ENCODE peak calls at places on chromosomes 3 and 15, in five cellular contexts. One of them, this sample, is unnamed.
A peak's percentile ranks its signal among the peaks of the same experiment; 100 is the strongest.

GRCh38 chr3:27978440-27978839 is 256.3 kb upstream of the EOMES start:
- DNase-seq in SK-N-SH: no peak
- DNase-seq in GM12892: no peak
- DNase-seq in GM23338: no peak
- DNase-seq in HepG2: no peak
- DNase-seq in this sample: no peak

GRCh38 chr3:48598323-48599076 is 3.4 kb upstream of the COL7A1 start:
- DNase-seq in SK-N-SH: no peak
- DNase-seq in GM12892: no peak
- DNase-seq in GM23338: no peak
- DNase-seq in HepG2: no peak
- DNase-seq in this sample: no peak

GRCh38 chr15:91141102-91141501 is 41.0 kb downstream of the SV2B start:
- DNase-seq in SK-N-SH: no peak
- DNase-seq in GM12892: no peak
- DNase-seq in GM23338: no peak
- DNase-seq in HepG2: no peak
- DNase-seq in this sample: no peak

GRCh38 chr3:46921871-46922271 is 44.4 kb downstream of the PTH1R start:
- DNase-seq in SK-N-SH: no peak
- DNase-seq in GM12892: no peak
- DNase-seq in GM23338: no peak
- DNase-seq in HepG2: no peak
- DNase-seq in this sample: no peak

GRCh38 chr15:88899251-88899650 is 3.9 kb upstream of the HAPLN3 start:
- DNase-seq in SK-N-SH: no peak
- DNase-seq in GM12892: no peak
- DNase-seq in GM23338: no peak
- DNase-seq in HepG2: no peak
- DNase-seq in this sample: no peak

GRCh38 chr15:38608682-38609081 is 44.1 kb upstream of the RASGRP1 start:
- DNase-seq in SK-N-SH: no peak
- DNase-seq in GM12892: no peak
- DNase-seq in GM23338: no peak
- DNase-seq in HepG2: no peak
- DNase-seq in this sample: no peak

GRCh38 chr3:31968391-31968926 is 12.6 kb downstream of the OSBPL10 start:
- DNase-seq in SK-N-SH: no peak
- DNase-seq in GM12892: no peak
- DNase-seq in GM23338: no peak
- DNase-seq in HepG2: no peak
- DNase-seq in this sample: no peak

GRCh38 chr15:70480196-70480856 is 283.0 kb downstream of the UACA start:
- DNase-seq in SK-N-SH: no peak
- DNase-seq in GM12892: no peak
- DNase-seq in GM23338: no peak
- DNase-seq in HepG2: no peak
- DNase-seq in this sample: no peak

GRCh38 chr15:95129589-95129988 is 898.2 kb downstream of the MCTP2 start:
- DNase-seq in SK-N-SH: no peak
- DNase-seq in GM12892: no peak
- DNase-seq in GM23338: no peak
- DNase-seq in HepG2: no peak
- DNase-seq in this sample: no peak

GRCh38 chr3:69422751-69423150 is 36.9 kb upstream of the FRMD4B start:
- DNase-seq in SK-N-SH: no peak
- DNase-seq in GM12892: no peak
- DNase-seq in GM23338: no peak
- DNase-seq in HepG2: no peak
- DNase-seq in this sample: no peak

GRCh38 chr15:39140060-39140604 is 440.7 kb upstream of the THBS1 start:
- DNase-seq in SK-N-SH: peak; percentile 62
- DNase-seq in GM12892: no peak
- DNase-seq in GM23338: peak; percentile 12
- DNase-seq in HepG2: peak; percentile 67
- DNase-seq in this sample: peak; percentile 75

GRCh38 chr15:57031605-57032004 is 113.2 kb downstream of the TCF12 start:
- DNase-seq in SK-N-SH: peak; percentile 20
- DNase-seq in GM12892: no peak
- DNase-seq in GM23338: peak; percentile 69
- DNase-seq in HepG2: no peak
- DNase-seq in this sample: no peak

GRCh38 chr15:80732148-80732547 is 37.0 kb downstream of the ABHD17C start:
- DNase-seq in SK-N-SH: no peak
- DNase-seq in GM12892: no peak
- DNase-seq in GM23338: no peak
- DNase-seq in HepG2: no peak
- DNase-seq in this sample: no peak

GRCh38 chr3:47355010-47355409 is 25.8 kb upstream of the PTPN23 start:
- DNase-seq in SK-N-SH: no peak
- DNase-seq in GM12892: no peak
- DNase-seq in GM23338: no peak
- DNase-seq in HepG2: no peak
- DNase-seq in this sample: no peak

GRCh38 chr3:156843071-156843808 is 17.1 kb downstream of the LEKR1 start:
- DNase-seq in SK-N-SH: no peak
- DNase-seq in GM12892: no peak
- DNase-seq in GM23338: no peak
- DNase-seq in HepG2: no peak
- DNase-seq in this sample: no peak

GRCh38 chr3:170826047-170826446 is 43.9 kb downstream of the RPL22L1 start:
- DNase-seq in SK-N-SH: no peak
- DNase-seq in GM12892: no peak
- DNase-seq in GM23338: peak; percentile 68
- DNase-seq in HepG2: no peak
- DNase-seq in this sample: no peak

GRCh38 chr3:148551767-148552260 is 145.9 kb upstream of the AGTR1 start:
- DNase-seq in SK-N-SH: no peak
- DNase-seq in GM12892: no peak
- DNase-seq in GM23338: no peak
- DNase-seq in HepG2: no peak
- DNase-seq in this sample: no peak

GRCh38 chr3:151293127-151293526 is 14.8 kb upstream of the P2RY14 start:
- DNase-seq in SK-N-SH: no peak
- DNase-seq in GM12892: no peak
- DNase-seq in GM23338: no peak
- DNase-seq in HepG2: no peak
- DNase-seq in this sample: no peak

GRCh38 chr3:66469220-66469640 is 31.6 kb downstream of the LRIG1 start:
- DNase-seq in SK-N-SH: no peak
- DNase-seq in GM12892: no peak
- DNase-seq in GM23338: no peak
- DNase-seq in HepG2: no peak
- DNase-seq in this sample: no peak

GRCh38 chr3:168275662-168276061 is 179.9 kb upstream of the GOLIM4 start:
- DNase-seq in SK-N-SH: no peak
- DNase-seq in GM12892: no peak
- DNase-seq in GM23338: no peak
- DNase-seq in HepG2: no peak
- DNase-seq in this sample: no peak

GRCh38 chr3:46208167-46208704 is at the start of gene CCR1:
- DNase-seq in SK-N-SH: no peak
- DNase-seq in GM12892: peak; percentile 28
- DNase-seq in GM23338: peak; percentile 77
- DNase-seq in HepG2: peak; percentile 37
- DNase-seq in this sample: peak; percentile 27

GRCh38 chr3:23435318-23435717 is 232.2 kb downstream of the UBE2E2 start:
- DNase-seq in SK-N-SH: no peak
- DNase-seq in GM12892: no peak
- DNase-seq in GM23338: peak; percentile 75
- DNase-seq in HepG2: no peak
- DNase-seq in this sample: no peak

GRCh38 chr3:183540501-183541234 is 14.8 kb downstream of the KLHL6 start:
- DNase-seq in SK-N-SH: no peak
- DNase-seq in GM12892: no peak
- DNase-seq in GM23338: no peak
- DNase-seq in HepG2: no peak
- DNase-seq in this sample: no peak

GRCh38 chr15:68618339-68619302 is 39.8 kb downstream of the CORO2B start:
- DNase-seq in SK-N-SH: no peak
- DNase-seq in GM12892: no peak
- DNase-seq in GM23338: no peak
- DNase-seq in HepG2: no peak
- DNase-seq in this sample: no peak

GRCh38 chr3:24460974-24461373 is 33.7 kb downstream of the THRB start:
- DNase-seq in SK-N-SH: no peak
- DNase-seq in GM12892: no peak
- DNase-seq in GM23338: no peak
- DNase-seq in HepG2: no peak
- DNase-seq in this sample: no peak

DNA sequence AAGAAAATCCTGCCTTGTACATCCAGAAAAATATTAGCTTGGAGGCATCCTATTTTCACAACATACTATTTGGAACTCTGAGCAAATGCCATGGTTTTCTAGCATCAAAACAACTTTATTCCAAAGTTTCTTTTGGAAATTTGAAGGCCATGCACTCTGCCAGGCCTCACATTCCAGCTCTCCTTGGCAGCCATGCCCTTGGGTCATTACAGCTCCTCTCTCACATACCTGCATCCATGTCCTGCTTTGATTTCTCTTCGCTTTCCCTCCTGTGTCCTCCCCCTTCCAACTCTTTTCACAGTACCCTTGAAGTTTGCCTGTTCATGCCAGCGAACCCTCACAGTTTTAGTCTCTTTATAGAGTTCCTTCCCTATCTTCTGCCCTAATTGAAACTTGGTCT is 70.9 kb upstream of the TPRG1 start:
- DNase-seq in SK-N-SH: no peak
- DNase-seq in GM12892: no peak
- DNase-seq in GM23338: no peak
- DNase-seq in HepG2: no peak
- DNase-seq in this sample: no peak
- TF ChIP-seq POLR2AphosphoS5 in SK-N-SH: no peak
- TF ChIP-seq POLR2AphosphoS5 in GM12892: no peak
- TF ChIP-seq POLR2AphosphoS5 in GM23338: no peak
- TF ChIP-seq POLR2AphosphoS5 in HepG2: no peak
- TF ChIP-seq POLR2AphosphoS5 in this sample: no peak

GRCh38 chr15:64070106-64070505 is 23.5 kb downstream of the CIAO2A start:
- DNase-seq in SK-N-SH: no peak
- DNase-seq in GM12892: no peak
- DNase-seq in GM23338: no peak
- DNase-seq in HepG2: no peak
- DNase-seq in this sample: no peak
- TF ChIP-seq POLR2AphosphoS5 in SK-N-SH: no peak
- TF ChIP-seq POLR2AphosphoS5 in GM12892: no peak
- TF ChIP-seq POLR2AphosphoS5 in GM23338: no peak
- TF ChIP-seq POLR2AphosphoS5 in HepG2: no peak
- TF ChIP-seq POLR2AphosphoS5 in this sample: no peak

GRCh38 chr3:98856724-98857123 is 44.8 kb downstream of the DCBLD2 start:
- DNase-seq in SK-N-SH: no peak
- DNase-seq in GM12892: no peak
- DNase-seq in GM23338: no peak
- DNase-seq in HepG2: no peak
- DNase-seq in this sample: no peak

DNA sequence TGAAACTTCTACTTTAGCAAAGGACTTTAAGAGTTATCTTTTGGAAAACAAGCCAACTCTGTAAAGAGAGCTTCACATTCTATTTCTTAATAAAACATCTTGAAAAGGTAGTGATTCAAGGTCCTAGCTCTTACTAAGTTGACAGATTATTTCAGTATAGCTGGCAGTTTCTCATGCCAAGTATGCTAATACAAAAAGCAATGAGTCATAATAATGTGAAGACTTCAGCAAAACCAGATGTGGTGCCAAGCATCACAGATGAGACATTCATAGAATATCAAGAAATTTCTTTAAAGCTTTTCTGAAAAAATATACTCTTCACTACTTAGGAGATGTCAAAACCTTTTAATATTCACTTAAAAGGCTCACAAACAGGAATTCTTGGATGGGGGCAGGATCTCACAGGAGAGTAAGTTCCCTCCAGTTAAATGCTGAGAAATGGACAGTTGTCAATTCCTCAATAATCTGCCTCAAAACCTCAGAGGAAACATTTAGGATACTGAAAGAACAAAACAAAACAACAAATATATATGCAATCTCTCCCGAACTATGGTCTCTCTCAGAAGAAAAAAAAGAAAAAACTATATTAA is 45.6 kb downstream of the DCBLD2 start:
- DNase-seq in SK-N-SH: no peak
- DNase-seq in GM12892: no peak
- DNase-seq in GM23338: no peak
- DNase-seq in HepG2: no peak
- DNase-seq in this sample: no peak
- TF ChIP-seq POLR2AphosphoS5 in SK-N-SH: peak; percentile 67
- TF ChIP-seq POLR2AphosphoS5 in GM12892: no peak
- TF ChIP-seq POLR2AphosphoS5 in GM23338: no peak
- TF ChIP-seq POLR2AphosphoS5 in HepG2: no peak
- TF ChIP-seq POLR2AphosphoS5 in this sample: no peak

GRCh38 chr15:29726553-29726952 is 95.7 kb downstream of the TJP1 start:
- DNase-seq in SK-N-SH: no peak
- DNase-seq in GM12892: no peak
- DNase-seq in GM23338: no peak
- DNase-seq in HepG2: no peak
- DNase-seq in this sample: no peak
- TF ChIP-seq POLR2AphosphoS5 in SK-N-SH: no peak
- TF ChIP-seq POLR2AphosphoS5 in GM12892: no peak
- TF ChIP-seq POLR2AphosphoS5 in GM23338: no peak
- TF ChIP-seq POLR2AphosphoS5 in HepG2: no peak
- TF ChIP-seq POLR2AphosphoS5 in this sample: no peak

GRCh38 chr15:31434418-31435255 is 108.0 kb downstream of the KLF13 start:
- DNase-seq in SK-N-SH: no peak
- DNase-seq in GM12892: peak; percentile 63
- DNase-seq in GM23338: peak; percentile 11
- DNase-seq in HepG2: no peak
- DNase-seq in this sample: no peak
- TF ChIP-seq POLR2AphosphoS5 in SK-N-SH: no peak
- TF ChIP-seq POLR2AphosphoS5 in GM12892: no peak
- TF ChIP-seq POLR2AphosphoS5 in GM23338: no peak
- TF ChIP-seq POLR2AphosphoS5 in HepG2: no peak
- TF ChIP-seq POLR2AphosphoS5 in this sample: no peak

GRCh38 chr3:73571238-73571741 is 53.5 kb downstream of the PDZRN3 start:
- DNase-seq in SK-N-SH: no peak
- DNase-seq in GM12892: no peak
- DNase-seq in GM23338: no peak
- DNase-seq in HepG2: peak; percentile 77
- DNase-seq in this sample: peak; percentile 7

GRCh38 chr3:73569246-73569760 is 55.4 kb downstream of the PDZRN3 start:
- DNase-seq in SK-N-SH: no peak
- DNase-seq in GM12892: no peak
- DNase-seq in GM23338: no peak
- DNase-seq in HepG2: no peak
- DNase-seq in this sample: no peak

GRCh38 chr3:73575519-73575918 is 49.2 kb downstream of the PDZRN3 start:
- DNase-seq in SK-N-SH: no peak
- DNase-seq in GM12892: no peak
- DNase-seq in GM23338: no peak
- DNase-seq in HepG2: no peak
- DNase-seq in this sample: no peak

GRCh38 chr3:73573204-73573603 is 51.5 kb downstream of the PDZRN3 start:
- DNase-seq in SK-N-SH: no peak
- DNase-seq in GM12892: no peak
- DNase-seq in GM23338: no peak
- DNase-seq in HepG2: no peak
- DNase-seq in this sample: no peak

GRCh38 chr3:73572371-73572770 is 52.4 kb downstream of the PDZRN3 start:
- DNase-seq in SK-N-SH: no peak
- DNase-seq in GM12892: no peak
- DNase-seq in GM23338: no peak
- DNase-seq in HepG2: no peak
- DNase-seq in this sample: no peak
- TF ChIP-seq POLR2AphosphoS5 in SK-N-SH: no peak
- TF ChIP-seq POLR2AphosphoS5 in GM12892: no peak
- TF ChIP-seq POLR2AphosphoS5 in GM23338: no peak
- TF ChIP-seq POLR2AphosphoS5 in HepG2: no peak
- TF ChIP-seq POLR2AphosphoS5 in this sample: no peak

This sample was measured in K562.